ENCODE peak calls at places on chromosomes 16 and 17, in nine cellular contexts. H is A549; D is upper lobe of right lung; O is left ventricle myocardium inferior; A is body of pancreas; R is BE2C; M is CD8-positive, alpha-beta T cell; E is lower lobe of right lung; G is PC-9. T is an unnamed sample.

GRCh38 chr16:19481769-19482168 is 40.1 kb downstream of the GDE1 start:
- DNase-seq in H (no peak), D (no peak), O (no peak), A (no peak), R (no peak), M (no peak), E (no peak), G (no peak), T (no peak)

GRCh38 chr17:20994779-20995149 is 48.0 kb downstream of the USP22 start:
- DNase-seq in H (no peak), D (no peak), O (no peak), A (no peak), R (no peak), M (no peak), E (no peak), G (no peak), T (no peak)

GRCh38 chr16:21194771-21195301 is 16.5 kb downstream of the ZP2 start:
- DNase-seq in H (no peak), D (no peak), O (no peak), A (no peak), R (no peak), M (no peak), E (no peak), G (no peak), T (peak; percentile 39)

GRCh38 chr17:41301204-41301790 is 1.4 kb downstream of the KRTAP29-1 start:
- DNase-seq in H (no peak), D (no peak), O (no peak), A (no peak), R (no peak), M (no peak), E (no peak), G (no peak), T (peak; percentile 85)

GRCh38 chr16:10938321-10938720 is 3.9 kb downstream of the DEXI start:
- DNase-seq in H (no peak), D (peak; percentile 40), O (no peak), A (no peak), R (no peak), M (no peak), E (no peak), G (no peak), T (no peak)

GRCh38 chr17:44820631-44821196 is 9.4 kb downstream of the GJC1 start:
- DNase-seq in H (peak; percentile 79), D (no peak), O (no peak), A (no peak), R (no peak), M (no peak), E (no peak), G (peak; percentile 37), T (peak; percentile 88)

GRCh38 chr16:84527486-84528269 is 23.2 kb upstream of the MEAK7 start:
- DNase-seq in H (no peak), D (no peak), O (no peak), A (no peak), R (no peak), M (no peak), E (peak; percentile 20), G (no peak), T (no peak)

GRCh38 chr17:28372203-28372944 is 880 bp downstream of the SARM1 start:
- DNase-seq in H (no peak), D (peak; percentile 65), O (peak; percentile 38), A (no peak), R (peak; percentile 30), M (no peak), E (no peak), G (no peak), T (no peak)

GRCh38 chr16:63652091-63652490 is 1469.8 kb downstream of the CDH11 start:
- DNase-seq in H (no peak), D (no peak), O (no peak), A (no peak), R (no peak), M (no peak), E (no peak), G (no peak), T (no peak)

GRCh38 chr17:49223517-49224197 is 6.9 kb downstream of the PHOSPHO1 start:
- DNase-seq in H (peak; percentile 87), D (peak; percentile 77), O (peak; percentile 63), A (peak; percentile 52), R (peak; percentile 62), M (peak; percentile 62), E (peak; percentile 74), G (peak; percentile 55), T (no peak)

DNA sequence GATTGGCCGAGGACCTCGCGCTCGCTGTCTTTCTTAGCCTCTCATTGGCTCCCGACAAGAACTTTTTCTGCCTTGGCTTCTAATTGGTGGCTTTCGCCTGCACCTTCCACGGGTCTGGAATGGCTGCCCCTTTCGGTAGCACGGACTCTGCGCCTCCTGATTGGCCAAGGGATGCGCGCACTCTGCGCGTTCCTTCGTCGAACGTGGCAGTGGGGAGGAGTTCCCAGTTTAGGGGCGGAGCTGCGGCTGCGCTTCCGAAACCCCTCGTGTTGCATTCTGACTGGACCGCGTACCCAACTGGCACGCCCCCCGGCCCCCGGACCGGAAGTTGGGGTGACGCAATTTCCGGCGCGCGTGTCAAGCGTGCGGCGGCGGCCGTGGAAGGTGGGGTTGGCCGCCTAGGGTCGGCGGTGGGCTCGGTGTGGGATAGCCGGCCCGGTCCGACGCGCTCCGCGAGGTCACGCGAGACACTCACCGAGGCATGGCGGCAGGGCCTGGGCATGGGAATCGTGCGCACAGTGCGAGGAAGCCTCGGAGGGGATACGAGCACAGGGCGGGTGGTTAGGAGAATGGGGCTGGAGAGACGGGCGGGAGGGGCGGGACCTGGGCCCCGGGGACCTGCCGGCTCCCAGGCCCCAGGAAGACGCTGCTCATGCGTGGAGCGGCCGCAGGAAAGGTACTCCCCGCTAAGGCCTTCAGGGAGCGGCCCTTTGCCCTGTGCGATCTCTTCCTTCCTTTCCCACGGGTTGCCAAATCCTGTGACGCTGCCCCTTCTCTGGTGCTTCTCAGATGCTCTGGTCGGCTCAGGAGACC is 627 bp upstream of the P4HB start:
- DNase-seq in H (peak; percentile 100), D (peak; percentile 99), O (peak; percentile 99), A (peak; percentile 99), R (peak; percentile 99), M (peak; percentile 100), E (peak; percentile 99), G (peak; percentile 99), T (peak; percentile 100)
- H3K4me1 ChIP-seq in H (peaks cover 35% of the 10 kb centered on the region), D (peaks cover 23% of the 10 kb centered on the region), O (peaks cover 77% of the 10 kb centered on the region), A (peaks cover 72% of the 10 kb centered on the region), R (no peaks in the 10 kb centered on the region), M (peaks cover 33% of the 10 kb centered on the region), E (peaks cover 56% of the 10 kb centered on the region), G (no peaks in the 10 kb centered on the region), T (peaks cover 27% of the 10 kb centered on the region)

DNA sequence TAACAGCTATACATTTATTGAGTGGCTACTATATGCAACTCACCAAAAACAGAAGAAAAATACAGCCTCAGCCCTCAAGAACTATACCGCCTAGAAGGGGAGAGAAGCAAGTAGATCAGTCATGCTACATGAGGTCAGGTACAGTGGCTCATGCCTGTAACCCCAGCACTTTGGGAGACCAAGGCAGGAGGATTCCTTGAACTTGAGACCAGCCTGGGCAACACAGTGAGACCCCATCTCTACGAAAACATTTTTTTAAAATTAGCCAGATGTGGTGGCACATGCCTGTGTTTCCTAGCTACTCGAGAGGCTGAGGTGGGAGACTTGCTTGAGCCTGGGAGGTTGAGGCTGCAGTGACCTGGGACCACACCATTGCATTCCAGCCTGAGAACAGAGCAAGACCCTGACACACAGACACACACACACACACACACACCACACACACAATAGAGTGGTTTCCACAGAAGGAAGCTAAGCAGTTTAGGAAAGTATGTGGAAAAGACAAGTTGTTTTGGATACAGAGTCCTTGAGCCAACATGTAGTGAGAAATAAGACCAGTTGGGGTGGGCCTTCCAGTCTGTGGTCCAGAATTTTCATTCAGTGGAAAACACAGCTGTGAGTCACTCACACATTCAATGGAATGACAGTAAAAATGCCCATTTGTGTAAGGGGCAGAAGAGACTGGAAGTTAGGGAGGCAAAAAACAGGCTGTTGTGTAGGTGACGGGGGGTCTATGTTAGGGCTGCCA is 10.8 kb upstream of the SNTB2 start:
- DNase-seq in H (no peak), D (no peak), O (no peak), A (no peak), R (no peak), M (no peak), E (no peak), G (no peak), T (peak; percentile 21)
- H3K4me3 ChIP-seq in H (no peak overlapping the region), D (no peak overlapping the region), O (no peak overlapping the region), A (no peak overlapping the region), R (no peak overlapping the region), M (no peak overlapping the region), E (no peak overlapping the region), G (no peak overlapping the region), T (no peak overlapping the region)

GRCh38 chr17:80738406-80738805 is 193.8 kb downstream of the RPTOR start:
- DNase-seq in H (no peak), D (no peak), O (no peak), A (no peak), R (no peak), M (no peak), E (no peak), G (no peak), T (no peak)
- H3K4me1 ChIP-seq in H (no peaks in the 10 kb centered on the region), D (no peaks in the 10 kb centered on the region), O (peaks cover 5% of the 10 kb centered on the region), A (no peaks in the 10 kb centered on the region), R (peaks cover 4% of the 10 kb centered on the region), M (peaks cover 56% of the 10 kb centered on the region), E (peaks cover 10% of the 10 kb centered on the region), G (no peaks in the 10 kb centered on the region), T (no peaks in the 10 kb centered on the region)

GRCh38 chr16:75252946-75253911 is 1.8 kb upstream of the BCAR1 start:
- DNase-seq in H (no peak), D (peak; percentile 63), O (no peak), A (no peak), R (no peak), M (no peak), E (peak; percentile 46), G (no peak), T (no peak)

GRCh38 chr16:75251280-75252048 is at the start of gene BCAR1:
- DNase-seq in H (peak; percentile 87), D (peak; percentile 96), O (peak; percentile 92), A (peak; percentile 89), R (peak; percentile 96), M (no peak), E (peak; percentile 93), G (peak; percentile 90), T (peak; percentile 81)

GRCh38 chr16:75250089-75250808 is 1.2 kb downstream of the BCAR1 start:
- DNase-seq in H (peak; percentile 63), D (peak; percentile 81), O (peak; percentile 63), A (peak; percentile 79), R (no peak), M (no peak), E (no peak), G (peak; percentile 49), T (no peak)

GRCh38 chr16:75250809-75251279 is 580 bp downstream of the BCAR1 start:
- DNase-seq in H (peak; percentile 91), D (peak; percentile 86), O (peak; percentile 31), A (peak; percentile 79), R (peak; percentile 57), M (no peak), E (no peak), G (no peak), T (no peak)

DNA sequence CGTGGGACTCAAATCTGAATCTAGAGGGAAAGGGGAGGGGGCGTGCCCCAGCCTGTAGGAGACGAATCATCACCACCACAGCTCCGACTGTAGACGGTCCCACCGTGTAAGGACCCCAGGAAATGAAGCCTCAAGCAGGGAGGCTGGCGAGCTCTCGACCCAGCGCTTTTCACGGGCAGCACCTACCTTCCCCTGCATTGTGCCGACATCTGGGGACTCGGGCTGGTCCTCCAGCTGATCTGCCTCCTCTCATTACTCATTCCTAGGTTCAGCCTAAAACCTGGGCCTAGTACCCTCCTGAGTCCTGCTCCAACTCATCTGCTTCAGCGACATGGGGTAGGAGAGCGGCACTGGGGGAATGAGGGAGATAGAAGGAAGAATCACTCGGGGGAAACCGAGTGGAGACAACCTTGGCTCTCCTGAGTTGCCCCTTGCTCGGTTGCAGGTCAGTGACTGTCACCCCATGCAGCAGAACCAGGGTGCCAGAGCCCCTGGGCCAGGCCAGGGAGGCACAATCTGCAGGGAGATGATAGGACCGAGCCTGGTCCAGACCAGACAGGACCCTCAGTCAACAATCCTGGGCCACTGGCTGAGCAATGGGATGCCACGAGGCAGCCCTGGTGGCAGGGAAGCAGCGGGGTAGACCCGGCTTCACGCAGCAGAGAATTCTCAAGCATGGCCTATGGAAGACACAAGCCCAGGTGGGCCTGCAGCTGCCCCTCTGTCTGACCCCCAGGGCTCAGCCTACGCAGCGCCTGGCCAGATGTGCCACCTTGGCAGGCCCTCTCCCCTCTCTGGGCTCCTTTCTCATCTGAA is 833 bp upstream of the BCAR1 start:
- DNase-seq in H (no peak), D (no peak), O (peak; percentile 12), A (no peak), R (peak; percentile 4), M (no peak), E (no peak), G (no peak), T (no peak)
- H3K4me3 ChIP-seq in H (peak overlapping the region; percentile 74), D (peak overlapping the region; percentile 28), O (peak overlapping the region; percentile 97), A (no peak overlapping the region), R (peak overlapping the region; percentile 10), M (no peak overlapping the region), E (peak overlapping the region; percentile 83), G (peak overlapping the region; percentile 10), T (peak overlapping the region; percentile 30)

T was measured in mammary epithelial cell.